ENCODE peak calls at places on chromosomes 12 and 14, in five cellular contexts. One of them, this sample, is unnamed.

GRCh38 chr12:42617622-42618021 is 28.1 kb upstream of the PRICKLE1 start:
- DNase-seq in effector memory CD4-positive, alpha-beta T cell: no peak
- DNase-seq in PC-3: peak; percentile 35
- DNase-seq in CD4-positive, CD25-positive, alpha-beta regulatory T cell: no peak
- DNase-seq in mesendoderm: peak; percentile 29
- DNase-seq in this sample: no peak

GRCh38 chr14:65834812-65835211 is 422.3 kb downstream of the FUT8 start:
- DNase-seq in effector memory CD4-positive, alpha-beta T cell: no peak
- DNase-seq in PC-3: no peak
- DNase-seq in CD4-positive, CD25-positive, alpha-beta regulatory T cell: no peak
- DNase-seq in mesendoderm: no peak
- DNase-seq in this sample: no peak

GRCh38 chr12:97659117-97659880 is 196.7 kb downstream of the RMST start:
- DNase-seq in effector memory CD4-positive, alpha-beta T cell: no peak
- DNase-seq in PC-3: no peak
- DNase-seq in CD4-positive, CD25-positive, alpha-beta regulatory T cell: no peak
- DNase-seq in mesendoderm: no peak
- DNase-seq in this sample: no peak

GRCh38 chr14:93902619-93903307 is 24.4 kb upstream of the FAM181A start:
- DNase-seq in effector memory CD4-positive, alpha-beta T cell: no peak
- DNase-seq in PC-3: no peak
- DNase-seq in CD4-positive, CD25-positive, alpha-beta regulatory T cell: no peak
- DNase-seq in mesendoderm: no peak
- DNase-seq in this sample: no peak

GRCh38 chr12:6280053-6280469 is 30.4 kb upstream of the PLEKHG6 start:
- DNase-seq in effector memory CD4-positive, alpha-beta T cell: no peak
- DNase-seq in PC-3: peak; percentile 95
- DNase-seq in CD4-positive, CD25-positive, alpha-beta regulatory T cell: no peak
- DNase-seq in mesendoderm: peak; percentile 94
- DNase-seq in this sample: no peak

GRCh38 chr12:102950107-102950949 is 7.1 kb upstream of the ASCL1 start:
- DNase-seq in effector memory CD4-positive, alpha-beta T cell: no peak
- DNase-seq in PC-3: no peak
- DNase-seq in CD4-positive, CD25-positive, alpha-beta regulatory T cell: no peak
- DNase-seq in mesendoderm: peak; percentile 84
- DNase-seq in this sample: no peak

GRCh38 chr12:39905152-39905551 is 200.7 kb downstream of the SLC2A13 start:
- DNase-seq in effector memory CD4-positive, alpha-beta T cell: no peak
- DNase-seq in PC-3: no peak
- DNase-seq in CD4-positive, CD25-positive, alpha-beta regulatory T cell: no peak
- DNase-seq in mesendoderm: no peak
- DNase-seq in this sample: no peak

GRCh38 chr12:92759634-92760268 is 57.0 kb downstream of the PLEKHG7 start:
- DNase-seq in effector memory CD4-positive, alpha-beta T cell: no peak
- DNase-seq in PC-3: peak; percentile 85
- DNase-seq in CD4-positive, CD25-positive, alpha-beta regulatory T cell: no peak
- DNase-seq in mesendoderm: peak; percentile 75
- DNase-seq in this sample: no peak

GRCh38 chr12:88388566-88389269 is 191.6 kb downstream of the KITLG start:
- DNase-seq in effector memory CD4-positive, alpha-beta T cell: no peak
- DNase-seq in PC-3: no peak
- DNase-seq in CD4-positive, CD25-positive, alpha-beta regulatory T cell: no peak
- DNase-seq in mesendoderm: no peak
- DNase-seq in this sample: no peak

GRCh38 chr12:96395236-96395635 is 5.0 kb downstream of the CDK17 start:
- DNase-seq in effector memory CD4-positive, alpha-beta T cell: no peak
- DNase-seq in PC-3: no peak
- DNase-seq in CD4-positive, CD25-positive, alpha-beta regulatory T cell: no peak
- DNase-seq in mesendoderm: peak; percentile 48
- DNase-seq in this sample: no peak

GRCh38 chr12:53340398-53340797 is 4.2 kb upstream of the SP7 start:
- DNase-seq in effector memory CD4-positive, alpha-beta T cell: no peak
- DNase-seq in PC-3: no peak
- DNase-seq in CD4-positive, CD25-positive, alpha-beta regulatory T cell: no peak
- DNase-seq in mesendoderm: no peak
- DNase-seq in this sample: no peak

GRCh38 chr12:28035483-28035882 is 63.0 kb upstream of the PTHLH start:
- DNase-seq in effector memory CD4-positive, alpha-beta T cell: no peak
- DNase-seq in PC-3: peak; percentile 100
- DNase-seq in CD4-positive, CD25-positive, alpha-beta regulatory T cell: no peak
- DNase-seq in mesendoderm: peak; percentile 29
- DNase-seq in this sample: no peak

GRCh38 chr14:56796259-56796658 is 14.0 kb downstream of the OTX2 start:
- DNase-seq in effector memory CD4-positive, alpha-beta T cell: no peak
- DNase-seq in PC-3: no peak
- DNase-seq in CD4-positive, CD25-positive, alpha-beta regulatory T cell: no peak
- DNase-seq in mesendoderm: peak; percentile 69
- DNase-seq in this sample: no peak

GRCh38 chr12:122028165-122028591 is 6.5 kb downstream of the BCL7A start:
- DNase-seq in effector memory CD4-positive, alpha-beta T cell: no peak
- DNase-seq in PC-3: no peak
- DNase-seq in CD4-positive, CD25-positive, alpha-beta regulatory T cell: no peak
- DNase-seq in mesendoderm: no peak
- DNase-seq in this sample: peak; percentile 68

GRCh38 chr14:45793081-45793480 is 540.1 kb upstream of the MIS18BP1 start:
- DNase-seq in effector memory CD4-positive, alpha-beta T cell: no peak
- DNase-seq in PC-3: no peak
- DNase-seq in CD4-positive, CD25-positive, alpha-beta regulatory T cell: no peak
- DNase-seq in mesendoderm: peak; percentile 11
- DNase-seq in this sample: no peak

GRCh38 chr12:123390415-123391093 is 6.6 kb downstream of the KMT5A start:
- DNase-seq in effector memory CD4-positive, alpha-beta T cell: no peak
- DNase-seq in PC-3: no peak
- DNase-seq in CD4-positive, CD25-positive, alpha-beta regulatory T cell: no peak
- DNase-seq in mesendoderm: no peak
- DNase-seq in this sample: no peak

GRCh38 chr14:45904313-45904712 is 651.3 kb upstream of the MIS18BP1 start:
- DNase-seq in effector memory CD4-positive, alpha-beta T cell: no peak
- DNase-seq in PC-3: no peak
- DNase-seq in CD4-positive, CD25-positive, alpha-beta regulatory T cell: no peak
- DNase-seq in mesendoderm: no peak
- DNase-seq in this sample: no peak

GRCh38 chr12:96094201-96094600 is 58.8 kb upstream of the LTA4H start:
- DNase-seq in effector memory CD4-positive, alpha-beta T cell: no peak
- DNase-seq in PC-3: peak; percentile 88
- DNase-seq in CD4-positive, CD25-positive, alpha-beta regulatory T cell: peak; percentile 26
- DNase-seq in mesendoderm: peak; percentile 95
- DNase-seq in this sample: peak; percentile 24

GRCh38 chr14:31449971-31450610 is 7.2 kb downstream of the DTD2 start:
- DNase-seq in effector memory CD4-positive, alpha-beta T cell: no peak
- DNase-seq in PC-3: peak; percentile 83
- DNase-seq in CD4-positive, CD25-positive, alpha-beta regulatory T cell: peak; percentile 23
- DNase-seq in mesendoderm: peak; percentile 27
- DNase-seq in this sample: peak; percentile 39

GRCh38 chr14:53458368-53458814 is 305.3 kb upstream of the DDHD1 start:
- DNase-seq in effector memory CD4-positive, alpha-beta T cell: no peak
- DNase-seq in PC-3: peak; percentile 95
- DNase-seq in CD4-positive, CD25-positive, alpha-beta regulatory T cell: no peak
- DNase-seq in mesendoderm: peak; percentile 90
- DNase-seq in this sample: no peak

GRCh38 chr12:117809509-117809908 is 159.3 kb downstream of the KSR2 start:
- DNase-seq in effector memory CD4-positive, alpha-beta T cell: no peak
- DNase-seq in PC-3: no peak
- DNase-seq in CD4-positive, CD25-positive, alpha-beta regulatory T cell: no peak
- DNase-seq in mesendoderm: no peak
- DNase-seq in this sample: no peak

GRCh38 chr14:32512813-32513212 is 183.7 kb downstream of the AKAP6 start:
- DNase-seq in effector memory CD4-positive, alpha-beta T cell: no peak
- DNase-seq in PC-3: no peak
- DNase-seq in CD4-positive, CD25-positive, alpha-beta regulatory T cell: no peak
- DNase-seq in mesendoderm: no peak
- DNase-seq in this sample: no peak

GRCh38 chr14:68599896-68600620 is 192.8 kb downstream of the ZFP36L1 start:
- DNase-seq in effector memory CD4-positive, alpha-beta T cell: no peak
- DNase-seq in PC-3: no peak
- DNase-seq in CD4-positive, CD25-positive, alpha-beta regulatory T cell: no peak
- DNase-seq in mesendoderm: no peak
- DNase-seq in this sample: no peak

GRCh38 chr12:122646568-122647220 is 56.5 kb downstream of the HCAR2 start:
- DNase-seq in effector memory CD4-positive, alpha-beta T cell: no peak
- DNase-seq in PC-3: peak; percentile 76
- DNase-seq in CD4-positive, CD25-positive, alpha-beta regulatory T cell: peak; percentile 23
- DNase-seq in mesendoderm: no peak
- DNase-seq in this sample: no peak

GRCh38 chr14:87156878-87157277 is 836.1 kb downstream of the GALC start:
- DNase-seq in effector memory CD4-positive, alpha-beta T cell: no peak
- DNase-seq in PC-3: no peak
- DNase-seq in CD4-positive, CD25-positive, alpha-beta regulatory T cell: no peak
- DNase-seq in mesendoderm: peak; percentile 75
- DNase-seq in this sample: no peak

GRCh38 chr12:110141389-110141788 is 17.2 kb downstream of the IFT81 start:
- DNase-seq in effector memory CD4-positive, alpha-beta T cell: no peak
- DNase-seq in PC-3: no peak
- DNase-seq in CD4-positive, CD25-positive, alpha-beta regulatory T cell: no peak
- DNase-seq in mesendoderm: no peak
- DNase-seq in this sample: no peak

GRCh38 chr14:66380143-66380542 is 106.0 kb upstream of the CCDC196 start:
- DNase-seq in effector memory CD4-positive, alpha-beta T cell: no peak
- DNase-seq in PC-3: no peak
- DNase-seq in CD4-positive, CD25-positive, alpha-beta regulatory T cell: no peak
- DNase-seq in mesendoderm: no peak
- DNase-seq in this sample: no peak

DNA sequence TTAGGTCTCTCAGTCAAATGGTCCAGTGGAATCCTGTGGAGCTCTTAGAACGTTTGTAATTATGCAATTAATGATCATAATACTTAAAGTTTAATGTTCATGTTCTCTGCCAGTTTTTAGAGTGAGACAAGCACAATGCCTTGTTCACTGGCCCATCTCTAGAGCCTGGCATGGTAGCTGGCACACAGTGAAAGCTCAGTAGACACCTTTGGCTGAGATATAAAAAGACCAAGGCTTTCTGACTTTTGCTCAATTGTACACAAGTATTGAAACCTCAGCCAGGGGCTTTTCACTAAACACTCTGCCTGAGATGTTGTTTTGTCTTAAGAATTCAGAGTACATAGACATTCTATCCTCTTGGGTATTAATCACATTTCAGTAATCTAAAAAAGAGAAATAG is 241.8 kb upstream of the ATP2B1 start:
- DNase-seq in effector memory CD4-positive, alpha-beta T cell: no peak
- DNase-seq in PC-3: no peak
- DNase-seq in CD4-positive, CD25-positive, alpha-beta regulatory T cell: no peak
- DNase-seq in mesendoderm: no peak
- DNase-seq in this sample: no peak
- H3K4me3 ChIP-seq in effector memory CD4-positive, alpha-beta T cell: no peak overlapping the region
- H3K4me3 ChIP-seq in PC-3: peak overlapping the region; percentile 27
- H3K4me3 ChIP-seq in CD4-positive, CD25-positive, alpha-beta regulatory T cell: peak overlapping the region; percentile 65
- H3K4me3 ChIP-seq in mesendoderm: no peak overlapping the region
- H3K4me3 ChIP-seq in this sample: no peak overlapping the region

GRCh38 chr14:91372680-91373495 is 44.7 kb downstream of the CCDC88C start:
- DNase-seq in effector memory CD4-positive, alpha-beta T cell: no peak
- DNase-seq in PC-3: no peak
- DNase-seq in CD4-positive, CD25-positive, alpha-beta regulatory T cell: peak; percentile 52
- DNase-seq in mesendoderm: no peak
- DNase-seq in this sample: peak; percentile 74

GRCh38 chr14:91373591-91374245 is 43.9 kb downstream of the CCDC88C start:
- DNase-seq in effector memory CD4-positive, alpha-beta T cell: no peak
- DNase-seq in PC-3: peak; percentile 38
- DNase-seq in CD4-positive, CD25-positive, alpha-beta regulatory T cell: peak; percentile 65
- DNase-seq in mesendoderm: no peak
- DNase-seq in this sample: no peak

GRCh38 chr14:91369628-91370445 is 47.8 kb downstream of the CCDC88C start:
- DNase-seq in effector memory CD4-positive, alpha-beta T cell: no peak
- DNase-seq in PC-3: peak; percentile 10
- DNase-seq in CD4-positive, CD25-positive, alpha-beta regulatory T cell: no peak
- DNase-seq in mesendoderm: no peak
- DNase-seq in this sample: no peak

GRCh38 chr14:91371990-91372375 is 45.6 kb downstream of the CCDC88C start:
- DNase-seq in effector memory CD4-positive, alpha-beta T cell: no peak
- DNase-seq in PC-3: no peak
- DNase-seq in CD4-positive, CD25-positive, alpha-beta regulatory T cell: no peak
- DNase-seq in mesendoderm: no peak
- DNase-seq in this sample: no peak

GRCh38 chr14:91371011-91371989 is 46.3 kb downstream of the CCDC88C start:
- DNase-seq in effector memory CD4-positive, alpha-beta T cell: no peak
- DNase-seq in PC-3: no peak
- DNase-seq in CD4-positive, CD25-positive, alpha-beta regulatory T cell: no peak
- DNase-seq in mesendoderm: no peak
- DNase-seq in this sample: no peak
- H3K4me3 ChIP-seq in effector memory CD4-positive, alpha-beta T cell: peak overlapping the region; percentile 37
- H3K4me3 ChIP-seq in PC-3: no peak overlapping the region
- H3K4me3 ChIP-seq in CD4-positive, CD25-positive, alpha-beta regulatory T cell: peak overlapping the region; percentile 78
- H3K4me3 ChIP-seq in mesendoderm: no peak overlapping the region
- H3K4me3 ChIP-seq in this sample: no peak overlapping the region

GRCh38 chr14:103713304-103714062 is 1.8 kb downstream of the XRCC3 start:
- DNase-seq in effector memory CD4-positive, alpha-beta T cell: no peak
- DNase-seq in PC-3: no peak
- DNase-seq in CD4-positive, CD25-positive, alpha-beta regulatory T cell: no peak
- DNase-seq in mesendoderm: peak; percentile 38
- DNase-seq in this sample: no peak

GRCh38 chr14:103714063-103714724 is 1.1 kb downstream of the XRCC3 start:
- DNase-seq in effector memory CD4-positive, alpha-beta T cell: no peak
- DNase-seq in PC-3: no peak
- DNase-seq in CD4-positive, CD25-positive, alpha-beta regulatory T cell: no peak
- DNase-seq in mesendoderm: no peak
- DNase-seq in this sample: no peak

GRCh38 chr14:103716091-103716801 is 636 bp downstream of the ZFYVE21 start:
- DNase-seq in effector memory CD4-positive, alpha-beta T cell: no peak
- DNase-seq in PC-3: no peak
- DNase-seq in CD4-positive, CD25-positive, alpha-beta regulatory T cell: peak; percentile 14
- DNase-seq in mesendoderm: no peak
- DNase-seq in this sample: no peak

GRCh38 chr14:103716899-103717411 is 1.3 kb downstream of the ZFYVE21 start:
- DNase-seq in effector memory CD4-positive, alpha-beta T cell: no peak
- DNase-seq in PC-3: no peak
- DNase-seq in CD4-positive, CD25-positive, alpha-beta regulatory T cell: no peak
- DNase-seq in mesendoderm: no peak
- DNase-seq in this sample: no peak

GRCh38 chr14:103715052-103716000 is at the start of the genes XRCC3 and ZFYVE21:
- DNase-seq in effector memory CD4-positive, alpha-beta T cell: peak; percentile 99
- DNase-seq in PC-3: peak; percentile 99
- DNase-seq in CD4-positive, CD25-positive, alpha-beta regulatory T cell: peak; percentile 100
- DNase-seq in mesendoderm: peak; percentile 100
- DNase-seq in this sample: peak; percentile 99
- H3K4me3 ChIP-seq in effector memory CD4-positive, alpha-beta T cell: peak within 1 kb of the TSS; percentile 66
- H3K4me3 ChIP-seq in PC-3: peak within 1 kb of the TSS; percentile 87
- H3K4me3 ChIP-seq in CD4-positive, CD25-positive, alpha-beta regulatory T cell: peak within 1 kb of the TSS; percentile 37
- H3K4me3 ChIP-seq in mesendoderm: peak within 1 kb of the TSS; percentile 74
- H3K4me3 ChIP-seq in this sample: peak within 1 kb of the TSS; percentile 70

DNA sequence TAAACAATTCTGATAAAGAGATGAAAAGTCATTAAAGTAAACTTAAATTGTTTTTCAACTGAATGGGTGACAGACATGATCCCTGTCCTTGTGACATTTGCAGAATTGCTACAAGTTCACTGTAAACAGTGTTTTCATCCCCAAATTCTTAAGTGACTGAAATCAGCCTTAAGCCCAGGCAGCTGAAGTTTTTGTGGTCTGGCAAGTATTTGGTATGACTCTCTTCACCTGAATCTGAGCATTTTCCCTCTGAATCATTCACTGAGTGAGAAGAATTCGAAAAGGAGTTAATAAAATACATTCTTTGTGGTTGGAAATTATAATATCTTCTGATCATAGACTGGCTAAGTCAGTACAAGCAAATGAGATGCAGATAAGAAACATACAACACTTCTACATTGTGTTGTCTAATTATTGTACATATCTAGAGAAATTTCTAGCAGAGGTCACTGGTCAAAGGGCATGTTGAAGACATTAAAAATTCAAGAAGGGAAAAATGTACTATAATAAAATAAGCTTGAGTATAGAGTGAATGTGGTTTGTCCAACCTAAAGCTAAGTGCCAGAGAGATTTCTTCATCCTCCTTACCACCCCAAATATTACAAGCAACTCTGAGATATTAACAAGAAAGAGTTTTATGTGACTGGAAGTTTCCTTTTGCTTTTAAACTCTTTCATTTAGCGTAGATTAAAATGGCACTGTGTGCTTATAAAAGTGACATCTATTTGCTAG is 177.8 kb upstream of the DIO2 start:
- DNase-seq in effector memory CD4-positive, alpha-beta T cell: no peak
- DNase-seq in PC-3: peak; percentile 94
- DNase-seq in CD4-positive, CD25-positive, alpha-beta regulatory T cell: no peak
- DNase-seq in mesendoderm: peak; percentile 55
- DNase-seq in this sample: no peak
- H3K4me3 ChIP-seq in effector memory CD4-positive, alpha-beta T cell: no peak overlapping the region
- H3K4me3 ChIP-seq in PC-3: no peak overlapping the region
- H3K4me3 ChIP-seq in CD4-positive, CD25-positive, alpha-beta regulatory T cell: no peak overlapping the region
- H3K4me3 ChIP-seq in mesendoderm: no peak overlapping the region
- H3K4me3 ChIP-seq in this sample: no peak overlapping the region